ENCODE peak calls at places on chromosome 10, in four cellular contexts. I, U, Z and E are unnamed samples.

GRCh38 chr10:120042705-120043104 is 150.2 kb downstream of the SEC23IP start:
- DNase-seq in I (no peak), Z (no peak), U (no peak), E (no peak)

GRCh38 chr10:79221110-79222051 is 125.9 kb upstream of the PPIF start:
- DNase-seq in Z (no peak), U (peak; percentile 81), I (no peak), E (peak; percentile 86)

GRCh38 chr10:114795039-114795438 is 26.5 kb upstream of the FHIP2A start:
- DNase-seq in I (no peak), U (no peak), Z (no peak), E (no peak)

GRCh38 chr10:93711891-93712290 is 9.5 kb upstream of the FRA10AC1 start:
- DNase-seq in U (no peak), Z (no peak), I (no peak), E (no peak)

GRCh38 chr10:21519327-21519933 is 6.1 kb downstream of the SKIDA1 start:
- DNase-seq in I (no peak), Z (no peak), U (no peak), E (no peak)

GRCh38 chr10:51421853-51422252 is 277.5 kb downstream of the CSTF2T start:
- DNase-seq in Z (no peak), U (no peak), I (no peak), E (no peak)

GRCh38 chr10:122034149-122034756 is 45.3 kb downstream of the TACC2 start:
- DNase-seq in U (peak; percentile 6), Z (peak; percentile 27), I (no peak), E (no peak)

GRCh38 chr10:92688927-92689662 is 660 bp upstream of the HHEX start:
- DNase-seq in Z (no peak), I (no peak), U (no peak), E (peak; percentile 83)

GRCh38 chr10:76408646-76409045 is 977.2 kb downstream of the LRMDA start:
- DNase-seq in U (no peak), Z (no peak), I (no peak), E (no peak)

GRCh38 chr10:1422275-1422674 is 315.1 kb downstream of the ADARB2 start:
- DNase-seq in Z (no peak), I (no peak), U (no peak), E (no peak)

GRCh38 chr10:86944471-86944870 is 12.9 kb downstream of the MMRN2 start:
- DNase-seq in U (no peak), Z (no peak), I (no peak), E (no peak)

GRCh38 chr10:116768786-116769185 is 26.4 kb upstream of the HSPA12A start:
- DNase-seq in I (no peak), Z (peak; percentile 26), U (no peak), E (no peak)

GRCh38 chr10:128932071-128932820 is 534.8 kb upstream of the MGMT start:
- DNase-seq in I (no peak), Z (no peak), U (no peak), E (no peak)

GRCh38 chr10:129621694-129622093 is 154.7 kb downstream of the MGMT start:
- DNase-seq in Z (no peak), I (no peak), U (no peak), E (no peak)

GRCh38 chr10:113139695-113140094 is 189.6 kb downstream of the TCF7L2 start:
- DNase-seq in I (no peak), U (no peak), Z (no peak), E (no peak)

GRCh38 chr10:7470371-7470770 is 59.5 kb upstream of the SFMBT2 start:
- DNase-seq in Z (no peak), U (no peak), I (no peak), E (no peak)

GRCh38 chr10:35265435-35265834 is 70.9 kb upstream of the CCNY start:
- DNase-seq in Z (no peak), I (no peak), U (no peak), E (no peak)

GRCh38 chr10:110076559-110077318 is 69.0 kb downstream of the ADD3 start:
- DNase-seq in I (peak; percentile 83), U (no peak), Z (no peak), E (no peak)

GRCh38 chr10:7007575-7008190 is 403.2 kb downstream of the SFMBT2 start:
- DNase-seq in U (no peak), Z (no peak), I (no peak), E (no peak)

GRCh38 chr10:47176903-47177860 is 122.8 kb upstream of the GDF10 start:
- DNase-seq in U (no peak), I (no peak), Z (no peak), E (no peak)

GRCh38 chr10:78976825-78977760 is 91.7 kb upstream of the ZMIZ1 start:
- DNase-seq in Z (no peak), I (no peak), U (no peak), E (no peak)

DNA sequence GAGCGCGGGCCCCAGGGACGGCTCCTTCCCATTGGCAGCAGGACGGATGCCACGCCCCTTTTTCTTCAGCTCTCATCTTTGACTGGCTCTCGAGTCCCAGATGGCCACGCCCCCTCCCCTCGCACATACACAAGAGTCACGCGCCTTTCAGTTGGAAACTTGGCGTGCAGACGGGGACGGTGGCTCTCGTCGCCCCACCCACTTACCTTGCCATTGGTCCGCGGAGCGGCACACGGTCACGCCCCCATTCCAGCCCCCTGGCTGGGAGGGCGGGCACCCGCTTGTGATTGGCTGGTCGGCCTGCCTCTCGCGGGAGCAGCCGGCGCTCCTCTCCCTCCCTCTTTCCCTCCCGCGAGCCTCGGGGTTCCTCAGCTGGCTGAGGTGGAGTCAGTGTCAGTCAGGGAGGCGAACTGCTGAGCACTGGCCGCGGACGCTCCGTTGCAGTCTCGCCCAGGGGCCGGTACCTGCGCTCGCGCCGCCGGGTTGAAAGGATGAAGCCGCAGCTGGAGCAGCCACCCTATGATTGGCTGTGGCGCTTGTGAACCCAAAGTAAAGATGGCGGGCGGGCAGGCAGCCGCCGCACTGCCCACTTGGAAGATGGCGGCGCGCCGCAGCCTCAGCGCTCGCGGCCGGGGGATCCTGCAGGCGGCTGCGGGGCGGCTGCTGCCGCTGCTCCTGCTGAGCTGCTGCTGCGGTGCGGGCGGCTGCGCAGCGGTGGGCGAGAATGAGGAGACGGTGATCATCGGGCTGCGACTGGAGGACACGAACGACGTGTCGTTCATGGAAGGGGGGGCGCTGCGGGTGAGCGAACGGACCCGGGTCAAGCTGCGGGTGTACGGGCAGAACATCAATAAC is at the start of gene CNNM2:
- DNase-seq in U (peak; percentile 99), I (peak; percentile 100), Z (peak; percentile 95), E (peak; percentile 100)
- TF ChIP-seq POLR2A in U (no peak), I (no peak), Z (peak; percentile 71), E (peak; percentile 15)

GRCh38 chr10:101035314-101035713 is 4.3 kb downstream of the SFXN3 start:
- DNase-seq in U (peak; percentile 59), I (no peak), Z (no peak), E (no peak)

GRCh38 chr10:101031796-101032636 is 982 bp downstream of the SFXN3 start:
- DNase-seq in I (peak; percentile 86), Z (no peak), U (peak; percentile 97), E (peak; percentile 75)

GRCh38 chr10:101031128-101031795 is at the start of the genes PDZD7 and SFXN3:
- DNase-seq in I (peak; percentile 94), Z (peak; percentile 87), U (peak; percentile 99), E (peak; percentile 96)

GRCh38 chr10:101030492-101031127 is 319 bp downstream of the PDZD7 start:
- DNase-seq in U (no peak), Z (no peak), I (no peak), E (no peak)

GRCh38 chr10:101032637-101033201 is 1.7 kb downstream of the SFXN3 start:
- DNase-seq in Z (peak; percentile 80), I (peak; percentile 74), U (no peak), E (peak; percentile 81)
- TF ChIP-seq POLR2A in Z (peak; percentile 31), I (no peak), U (no peak), E (no peak)

DNA sequence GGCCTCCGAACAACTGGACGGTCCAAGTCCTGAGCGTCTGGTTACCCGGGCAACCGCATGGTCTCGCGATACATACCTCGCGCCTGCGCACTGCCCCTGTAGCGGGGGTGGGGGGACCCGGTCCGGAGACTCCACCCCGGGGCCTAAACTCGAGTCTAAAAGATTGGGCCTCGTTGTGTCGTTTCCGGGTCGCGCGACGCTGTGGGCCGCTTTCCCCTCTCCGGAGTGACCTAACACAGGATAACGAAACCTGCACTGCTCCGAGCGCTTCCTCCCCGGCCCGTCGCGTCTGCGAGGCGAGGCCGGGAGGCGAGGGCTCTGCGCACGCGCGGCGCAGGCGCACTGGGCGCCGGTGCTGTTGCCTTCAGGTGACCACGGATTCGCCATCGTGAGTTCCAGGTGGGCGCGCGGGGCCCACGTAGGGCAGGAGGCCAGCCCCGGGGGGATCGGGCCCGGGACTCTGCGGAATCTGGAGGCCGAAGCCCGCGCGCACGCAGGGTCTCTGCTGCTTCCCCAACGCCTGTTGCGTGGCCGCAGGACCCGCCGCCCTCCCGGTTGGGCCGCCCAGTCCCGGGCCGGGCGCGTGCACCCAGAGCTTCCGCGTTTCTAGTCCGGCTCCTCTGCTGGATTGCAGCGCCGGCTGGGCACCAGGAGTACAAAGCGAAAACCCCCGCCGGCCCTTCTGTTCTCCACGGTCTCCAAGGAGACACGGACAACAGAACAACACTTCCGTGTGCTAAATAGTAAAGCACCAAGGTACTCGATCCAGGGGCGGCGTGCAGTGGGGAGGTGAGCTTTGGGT is at the start of gene RPP38:
- DNase-seq in U (peak; percentile 98), Z (peak; percentile 92), I (peak; percentile 93), E (peak; percentile 97)
- TF ChIP-seq POLR2A in U (no peak), Z (peak; percentile 91), I (no peak), E (peak; percentile 24)

GRCh38 chr10:14839305-14839695 is 1.2 kb downstream of the HSPA14 start:
- DNase-seq in Z (no peak), U (peak; percentile 71), I (no peak), E (no peak)
- TF ChIP-seq POLR2A in Z (no peak), U (no peak), I (no peak), E (no peak)

GRCh38 chr10:99733366-99733765 is 1.3 kb downstream of the CUTC start:
- DNase-seq in U (no peak), I (no peak), Z (no peak), E (peak; percentile 76)

GRCh38 chr10:99730026-99730425 is 1.9 kb downstream of the COX15 start:
- DNase-seq in I (no peak), Z (no peak), U (no peak), E (no peak)

GRCh38 chr10:99731296-99732032 is 463 bp downstream of the COX15 start:
- DNase-seq in Z (no peak), U (no peak), I (no peak), E (no peak)

GRCh38 chr10:99732033-99732912 is at the start of the genes COX15 and CUTC:
- DNase-seq in I (peak; percentile 96), Z (peak; percentile 92), U (peak; percentile 99), E (peak; percentile 98)
- TF ChIP-seq POLR2A in I (peak; percentile 36), Z (peak; percentile 54), U (no peak), E (peak; percentile 91)

GRCh38 chr10:77637474-77637985 is at the start of gene KCNMA1:
- DNase-seq in I (no peak), U (peak; percentile 83), Z (peak; percentile 76), E (no peak)
- TF ChIP-seq POLR2A in I (no peak), U (no peak), Z (no peak), E (no peak)

DNA sequence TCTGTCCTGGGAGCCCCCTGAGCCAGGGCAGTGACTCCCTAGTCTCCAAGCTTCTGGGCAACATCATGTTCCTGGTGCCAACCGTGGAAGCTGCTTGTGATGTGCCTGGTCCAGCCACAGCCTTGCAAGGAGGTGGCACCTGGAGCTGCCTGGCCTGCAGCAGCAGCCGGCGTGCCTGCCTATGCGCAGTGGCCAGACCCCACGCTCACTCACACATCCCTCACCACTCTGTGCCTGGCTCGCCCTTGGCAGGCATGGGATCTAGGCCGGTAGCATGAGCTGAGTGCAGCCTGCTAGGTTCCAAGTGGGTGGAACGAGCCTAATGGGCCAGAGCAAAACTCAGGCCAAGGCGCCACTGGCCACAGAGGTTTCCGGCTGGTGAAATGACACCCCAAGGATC is 184.0 kb downstream of the ZNF438 start:
- DNase-seq in I (no peak), Z (no peak), U (no peak), E (no peak)
- TF ChIP-seq POLR2A in I (no peak), Z (no peak), U (no peak), E (no peak)